ENCODE peak calls at places on chromosomes 1 and 21, in six cellular contexts. U is CD8-positive, alpha-beta T cell; L is fibroblast of lung; H is HepG2; X is tibial artery; I is choroid plexus epithelial cell. S is an unnamed sample.

GRCh38 chr1:20469406-20470076 is 16.5 kb downstream of the CAMK2N1 start:
- DNase-seq in U (no peak), L (no peak), H (peak; percentile 49), X (no peak), I (no peak), S (no peak)

GRCh38 chr1:192807968-192808587 is 761 bp upstream of the RGS2 start:
- DNase-seq in U (no peak), L (peak; percentile 73), H (no peak), X (no peak), I (peak; percentile 81), S (peak; percentile 72)

GRCh38 chr1:175197536-175197935 is 5.0 kb upstream of the KIAA0040 start:
- DNase-seq in U (no peak), L (no peak), H (no peak), X (no peak), I (no peak), S (peak; percentile 97)

GRCh38 chr1:12113433-12114339 is 50.6 kb downstream of the TNFRSF8 start:
- DNase-seq in U (no peak), L (peak; percentile 34), H (no peak), X (no peak), I (peak; percentile 85), S (peak; percentile 40)

GRCh38 chr21:45032332-45032731 is 42.0 kb upstream of the ADARB1 start:
- DNase-seq in U (no peak), L (no peak), H (no peak), X (no peak), I (no peak), S (no peak)

GRCh38 chr1:60388092-60388987 is 314.8 kb upstream of the C1orf87 start:
- DNase-seq in U (no peak), L (peak; percentile 19), H (no peak), X (peak; percentile 21), I (peak; percentile 5), S (peak; percentile 69)

GRCh38 chr1:182614796-182615451 is 10.7 kb upstream of the RGS16 start:
- DNase-seq in U (peak; percentile 44), L (peak; percentile 84), H (no peak), X (peak; percentile 86), I (peak; percentile 66), S (peak; percentile 88)

GRCh38 chr1:106956721-106957120 is 99.8 kb upstream of the PRMT6 start:
- DNase-seq in U (no peak), L (peak; percentile 46), H (no peak), X (no peak), I (no peak), S (no peak)

GRCh38 chr1:30966690-30967369 is 58.3 kb upstream of the SDC3 start:
- DNase-seq in U (no peak), L (peak; percentile 74), H (peak; percentile 20), X (no peak), I (peak; percentile 90), S (peak; percentile 65)

GRCh38 chr1:74430496-74430895 is 81.9 kb downstream of the LRRC53 start:
- DNase-seq in U (no peak), L (no peak), H (no peak), X (no peak), I (no peak), S (no peak)

GRCh38 chr1:201399352-201400126 is 415 bp upstream of the LAD1 start:
- DNase-seq in U (no peak), L (peak; percentile 19), H (peak; percentile 57), X (no peak), I (no peak), S (peak; percentile 75)

GRCh38 chr1:228342627-228343210 is 63.9 kb downstream of the TRIM11 start:
- DNase-seq in U (no peak), L (no peak), H (no peak), X (no peak), I (no peak), S (no peak)

GRCh38 chr1:47225430-47226100 is 6.5 kb downstream of the TAL1 start:
- DNase-seq in U (no peak), L (no peak), H (no peak), X (no peak), I (no peak), S (no peak)

GRCh38 chr1:223183268-223183862 is 40.3 kb upstream of the TLR5 start:
- DNase-seq in U (no peak), L (no peak), H (no peak), X (no peak), I (no peak), S (no peak)

GRCh38 chr1:78688701-78689100 is 39.1 kb downstream of the IFI44 start:
- DNase-seq in U (no peak), L (peak; percentile 50), H (no peak), X (no peak), I (peak; percentile 83), S (peak; percentile 44)

GRCh38 chr1:89808429-89809117 is 12.3 kb upstream of the LRRC8D start:
- DNase-seq in U (no peak), L (peak; percentile 73), H (peak; percentile 44), X (no peak), I (no peak), S (peak; percentile 74)

GRCh38 chr1:25027876-25028586 is 98.0 kb upstream of the RUNX3 start:
- DNase-seq in U (no peak), L (no peak), H (no peak), X (no peak), I (no peak), S (no peak)
- TF ChIP-seq CTCF in U (no peak), L (no peak), H (no peak), X (no peak), I (no peak), S (no peak)

DNA sequence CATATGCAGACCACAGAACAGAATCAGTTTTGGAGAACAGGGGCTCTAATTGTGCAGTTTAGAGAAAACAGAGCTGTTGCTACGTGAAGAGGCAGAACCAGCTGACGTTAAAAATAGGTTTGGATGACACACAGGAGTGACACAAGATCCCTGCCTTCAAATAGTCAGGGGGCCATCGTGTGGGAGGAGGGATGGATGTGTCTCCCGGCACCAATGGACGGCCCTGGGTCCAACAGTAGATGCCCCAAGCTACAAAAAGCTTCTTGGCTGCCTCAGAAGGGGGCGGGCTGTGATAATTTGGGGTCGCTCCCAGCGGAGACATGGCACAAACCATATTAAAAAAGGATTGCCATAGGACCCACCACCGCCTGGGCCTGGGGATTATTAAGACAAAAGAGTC is 87.9 kb downstream of the MRPL37 start:
- DNase-seq in U (peak; percentile 31), L (peak; percentile 38), H (no peak), X (peak; percentile 66), I (peak; percentile 59), S (no peak)
- TF ChIP-seq CTCF in U (no peak), L (no peak), H (no peak), X (no peak), I (no peak), S (no peak)

DNA sequence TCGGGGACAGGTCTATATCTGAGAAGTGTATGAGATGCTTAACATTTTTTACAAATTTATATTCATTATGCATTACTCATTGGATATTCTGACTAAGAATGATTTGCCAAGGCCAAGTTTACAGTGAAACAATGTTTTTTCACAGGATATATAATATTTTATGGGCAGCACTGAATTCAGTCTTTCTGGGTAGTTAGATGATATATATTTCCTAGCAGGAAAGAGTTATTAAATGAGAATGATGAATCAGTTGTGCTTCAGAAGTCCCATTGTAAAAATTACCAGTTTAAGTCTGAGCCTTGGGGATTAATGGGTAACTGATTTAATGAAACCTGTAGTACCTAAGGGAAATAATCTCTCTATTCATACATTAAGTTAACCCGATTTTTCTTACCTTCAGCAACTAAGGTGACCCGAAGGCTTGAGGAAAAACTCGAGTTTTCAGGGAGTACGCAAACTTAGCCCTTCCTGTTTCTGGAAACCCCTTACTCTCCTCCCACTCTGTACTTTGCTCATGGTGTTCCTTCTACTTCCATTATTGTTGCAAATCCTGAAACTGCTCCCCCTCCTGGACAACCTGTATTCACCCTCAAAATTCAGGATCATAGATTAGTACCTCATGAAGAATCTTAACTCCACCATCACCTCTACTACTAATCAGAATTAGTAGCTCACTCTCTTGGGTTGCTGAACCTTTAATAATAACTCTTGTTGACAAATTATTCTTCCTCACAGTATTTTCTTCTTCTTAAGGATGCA is 135.1 kb downstream of the AK5 start:
- DNase-seq in U (no peak), L (no peak), H (peak; percentile 14), X (no peak), I (peak; percentile 63), S (peak; percentile 55)
- TF ChIP-seq CTCF in U (no peak), L (peak; percentile 34), H (peak; percentile 27), X (no peak), I (peak; percentile 63), S (peak; percentile 41)

GRCh38 chr1:238558156-238558555 is 667.4 kb upstream of the ZP4 start:
- DNase-seq in U (no peak), L (peak; percentile 98), H (no peak), X (no peak), I (peak; percentile 79), S (peak; percentile 44)

GRCh38 chr1:238558746-238559145 is 668.0 kb upstream of the ZP4 start:
- DNase-seq in U (no peak), L (peak; percentile 67), H (no peak), X (no peak), I (no peak), S (no peak)

DNA sequence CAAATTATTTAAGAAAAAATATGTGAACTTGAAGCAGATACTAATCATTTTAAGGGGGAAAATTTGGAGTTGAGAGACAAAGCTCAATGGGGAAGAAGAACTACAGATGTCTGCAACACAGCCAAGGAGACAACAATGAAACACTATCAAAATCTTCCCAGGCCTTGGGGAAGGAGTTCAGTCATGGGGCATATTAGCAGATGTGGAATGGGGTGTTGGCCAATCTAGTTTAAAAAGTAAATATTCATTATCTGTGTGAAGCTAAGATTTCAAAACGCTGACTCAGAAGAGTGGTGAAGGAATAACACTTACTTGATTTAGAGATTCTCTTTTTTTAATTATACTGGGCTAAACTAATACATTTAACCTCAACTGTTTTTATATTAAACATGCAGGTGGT is 671.7 kb upstream of the ZP4 start:
- DNase-seq in U (no peak), L (peak; percentile 90), H (no peak), X (no peak), I (peak; percentile 87), S (peak; percentile 57)
- TF ChIP-seq CTCF in U (no peak), L (no peak), H (no peak), X (no peak), I (no peak), S (no peak)

GRCh38 chr1:161165742-161166668 is at the start of gene PPOX:
- DNase-seq in U (peak; percentile 94), L (peak; percentile 99), H (peak; percentile 97), X (peak; percentile 99), I (peak; percentile 99), S (peak; percentile 100)
- TF ChIP-seq CTCF in U (peak; percentile 52), L (peak; percentile 53), H (peak; percentile 61), X (peak; percentile 24), I (peak; percentile 69), S (peak; percentile 36)

DNA sequence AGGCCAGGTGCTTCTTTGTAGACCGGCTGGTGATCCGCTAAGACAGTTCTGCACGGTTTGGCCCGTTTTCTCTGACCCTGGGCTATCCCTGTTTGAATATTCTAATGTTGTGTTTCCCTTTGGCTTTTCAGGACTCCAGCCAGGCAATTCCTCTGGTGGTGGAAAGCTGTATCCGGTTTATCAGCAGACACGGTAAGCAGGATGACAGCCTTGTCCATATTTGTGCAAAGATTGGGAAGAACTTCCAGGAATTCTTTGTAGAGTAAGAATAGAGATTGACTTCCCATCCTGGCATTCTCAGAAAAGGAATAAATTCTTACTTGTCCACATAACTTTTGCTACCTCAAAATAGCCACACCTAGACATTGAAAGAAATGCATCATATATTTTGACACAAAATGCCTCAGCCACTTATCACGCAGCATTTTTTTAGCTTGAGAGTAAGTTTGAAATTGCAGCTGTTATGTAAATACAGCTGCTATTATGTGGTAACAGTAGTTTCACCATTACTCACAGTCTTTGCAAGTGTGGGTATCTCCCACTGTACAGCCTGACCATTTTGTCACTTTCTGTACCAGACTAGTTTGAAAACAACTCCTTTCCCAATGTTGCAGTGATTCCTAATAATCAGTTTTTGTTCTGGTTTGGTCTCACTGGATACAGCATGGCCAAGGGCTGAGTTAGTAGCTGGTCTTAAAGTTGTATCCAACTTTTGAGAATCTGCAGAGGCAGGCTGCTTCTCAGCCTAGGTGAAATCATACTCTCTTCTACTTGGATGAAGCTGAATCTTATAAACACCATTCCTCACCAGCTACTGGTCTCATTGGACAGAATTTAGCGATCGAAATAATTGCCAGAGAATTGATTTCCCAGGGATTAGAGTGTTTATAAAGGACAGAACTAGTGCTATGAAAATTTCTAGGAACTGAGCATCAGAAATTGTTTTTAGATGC is 40.0 kb upstream of the IKBKE start:
- DNase-seq in U (no peak), L (peak; percentile 92), H (no peak), X (no peak), I (peak; percentile 91), S (peak; percentile 83)
- TF ChIP-seq CTCF in U (no peak), L (peak; percentile 18), H (no peak), X (peak; percentile 7), I (peak; percentile 49), S (peak; percentile 12)

S was measured in MCF 10A.